ENCODE peak calls at places on chromosomes 13 and 19, in seven cellular contexts. A is hepatocyte, V is brain microvascular endothelial cell, S is lower lobe of right lung, M is progenitor cell of endocrine pancreas, Z is cardiac fibroblast, P is psoas muscle. N is an unnamed sample.

GRCh38 chr19:46388311-46389095 is 24.9 kb downstream of the CCDC8 start:
- DNase-seq in S (peak), Z (no peak), A (peak), M (no peak), V (no peak), P (no peak), N (peak)

GRCh38 chr13:43054803-43055802 is 31.7 kb downstream of the DNAJC15 start:
- DNase-seq in M (peak), V (peak), Z (peak), P (peak), A (peak), S (no peak), N (no peak)

GRCh38 chr19:4534836-4535658 is at the start of gene PLIN5:
- DNase-seq in Z (peak), M (peak), A (peak), S (peak), V (peak), P (peak), N (no peak)

GRCh38 chr19:9727644-9728043 is 40.9 kb downstream of the ZNF846 start:
- DNase-seq in V (no peak), M (no peak), Z (peak), P (no peak), S (no peak), A (no peak), N (no peak)

GRCh38 chr13:32033744-32034143 is 2.2 kb downstream of the FRY start:
- DNase-seq in A (no peak), V (no peak), S (no peak), P (no peak), M (no peak), Z (no peak), N (no peak)

GRCh38 chr19:15479391-15480345 is at the start of gene PGLYRP2:
- DNase-seq in M (no peak), Z (peak), A (no peak), V (no peak), P (peak), S (peak), N (peak)

GRCh38 chr13:43006893-43007631 is 15.0 kb upstream of the EPSTI1 start:
- DNase-seq in M (no peak), V (no peak), Z (peak), S (no peak), P (no peak), A (no peak), N (no peak)

GRCh38 chr13:74316531-74316930 is 182.3 kb upstream of the KLF12 start:
- DNase-seq in A (no peak), V (no peak), M (no peak), S (no peak), Z (no peak), P (no peak), N (no peak)

GRCh38 chr13:39892731-39893293 is 237.3 kb downstream of the COG6 start:
- DNase-seq in S (no peak), Z (peak), M (no peak), P (no peak), V (no peak), A (no peak), N (no peak)

GRCh38 chr19:39160523-39160861 is 34.9 kb downstream of the PAK4 start:
- DNase-seq in V (peak), S (no peak), A (peak), Z (peak), P (no peak), M (no peak), N (no peak)

GRCh38 chr13:44627441-44627840 is 51.3 kb upstream of the TSC22D1 start:
- DNase-seq in P (no peak), V (no peak), A (no peak), Z (no peak), S (no peak), M (no peak), N (no peak)

GRCh38 chr13:95791084-95791722 is 114.3 kb downstream of the DNAJC3 start:
- DNase-seq in S (no peak), P (no peak), M (no peak), Z (no peak), A (no peak), V (no peak), N (no peak)

GRCh38 chr13:44899967-44900366 is 89.3 kb downstream of the NUFIP1 start:
- DNase-seq in Z (no peak), V (no peak), S (no peak), P (no peak), A (no peak), M (no peak), N (no peak)

GRCh38 chr19:43700368-43701015 is 15.4 kb upstream of the IRGC start:
- DNase-seq in V (peak), Z (peak), M (no peak), P (peak), S (peak), A (no peak), N (no peak)

GRCh38 chr13:111970501-111971155 is 96.3 kb upstream of the SOX1 start:
- DNase-seq in M (no peak), S (no peak), A (no peak), V (no peak), P (no peak), Z (no peak), N (no peak)

GRCh38 chr13:75838366-75839017 is 202.4 kb downstream of the LMO7 start:
- DNase-seq in V (no peak), M (no peak), Z (no peak), S (no peak), P (no peak), A (no peak), N (no peak)

GRCh38 chr13:96898212-96898611 is 96.1 kb downstream of the OXGR1 start:
- DNase-seq in Z (peak), S (no peak), P (no peak), V (peak), A (no peak), M (no peak), N (no peak)

GRCh38 chr13:109919715-109920375 is 133.5 kb upstream of the IRS2 start:
- DNase-seq in Z (peak), M (no peak), S (no peak), V (peak), P (no peak), A (no peak), N (no peak)

GRCh38 chr13:29619995-29620394 is 24.5 kb upstream of the SLC7A1 start:
- DNase-seq in Z (no peak), S (no peak), V (no peak), M (no peak), P (no peak), A (no peak), N (no peak)

GRCh38 chr19:1076951-1077350 is 10.0 kb downstream of the ARHGAP45 start:
- DNase-seq in A (no peak), S (peak), V (no peak), P (peak), Z (no peak), M (no peak), N (no peak)

GRCh38 chr19:35446194-35446593 is 1.9 kb upstream of the FFAR2 start:
- DNase-seq in Z (peak), P (no peak), M (no peak), V (no peak), S (no peak), A (no peak), N (no peak)

GRCh38 chr13:75612354-75612753 is 23.8 kb upstream of the LMO7 start:
- DNase-seq in P (no peak), A (no peak), V (no peak), Z (no peak), M (no peak), S (no peak), N (no peak)

GRCh38 chr13:86684402-86684801 is 885.2 kb upstream of the SLITRK6 start:
- DNase-seq in Z (no peak), V (no peak), S (no peak), P (no peak), A (no peak), M (no peak), N (no peak)

DNA sequence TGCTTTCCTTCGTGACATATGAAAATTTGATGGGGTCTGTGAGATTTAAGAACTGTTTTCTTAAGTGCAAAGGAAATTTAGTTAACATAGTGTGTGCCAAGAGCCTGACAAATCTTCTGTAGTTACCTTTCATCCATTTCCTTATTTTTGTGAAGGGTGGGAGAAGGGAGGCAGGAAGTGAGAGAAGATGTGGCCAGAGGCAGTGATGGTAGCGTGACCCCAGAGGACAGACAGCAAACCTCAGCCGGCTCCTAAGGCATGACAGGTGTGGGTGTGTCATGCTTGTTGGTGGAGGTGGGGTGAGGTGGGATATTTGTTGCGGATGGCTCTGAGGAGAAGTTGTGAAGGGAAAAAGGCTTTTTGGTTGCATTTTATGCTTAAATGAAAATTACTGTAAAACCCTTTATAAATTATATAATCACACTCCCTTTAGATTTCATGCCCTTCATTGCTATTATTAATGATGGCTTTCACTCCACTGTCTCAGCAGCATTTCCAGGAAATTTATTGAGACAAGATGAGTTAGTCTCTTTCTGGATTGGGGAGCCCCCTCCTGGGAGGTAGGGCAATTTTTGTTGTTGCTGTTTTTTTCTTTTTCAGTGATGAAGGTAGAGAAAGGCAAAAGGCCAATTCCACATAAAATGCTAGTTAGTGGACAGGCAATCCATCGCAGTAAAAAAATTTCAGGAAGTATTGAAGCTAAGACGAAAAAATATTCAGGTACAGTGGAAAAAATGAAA is 80.0 kb downstream of the TEX26 start:
- DNase-seq in Z (peak), V (peak), P (no peak), S (no peak), A (no peak), M (no peak), N (no peak)
- TF ChIP-seq CTCF in Z (peak), V (peak), P (no peak), S (peak), A (peak), M (peak), N (peak)

GRCh38 chr19:31938675-31939074 is 406.7 kb upstream of the ZNF507 start:
- DNase-seq in P (no peak), A (no peak), V (no peak), M (no peak), S (no peak), Z (no peak), N (no peak)

GRCh38 chr19:31943778-31944177 is 401.6 kb upstream of the ZNF507 start:
- DNase-seq in M (no peak), Z (no peak), A (no peak), P (no peak), S (no peak), V (no peak), N (no peak)

GRCh38 chr19:31943305-31943704 is 402.1 kb upstream of the ZNF507 start:
- DNase-seq in S (no peak), V (no peak), A (no peak), Z (no peak), P (no peak), M (no peak), N (no peak)

DNA sequence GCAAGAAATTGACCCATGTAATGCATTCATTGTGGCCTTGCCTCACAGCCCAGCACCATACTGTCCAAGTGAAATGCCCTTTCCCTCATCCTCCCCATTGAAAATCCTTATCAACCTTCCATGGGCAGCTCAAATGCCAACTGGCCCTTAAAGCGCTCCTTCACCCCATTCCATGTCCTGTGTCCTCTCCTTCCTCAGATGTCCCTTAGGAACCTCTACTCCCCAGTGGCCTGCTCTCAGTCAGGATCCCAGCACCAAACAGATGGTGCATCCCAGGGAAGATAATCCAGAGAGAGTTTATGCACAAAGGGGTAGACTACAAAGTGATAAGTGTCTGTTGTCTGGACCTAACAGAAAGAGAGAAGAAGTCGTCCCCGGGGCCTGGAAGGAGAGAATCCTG is 407.4 kb upstream of the ZNF507 start:
- DNase-seq in P (no peak), Z (no peak), S (no peak), V (no peak), A (no peak), M (no peak), N (no peak)
- TF ChIP-seq CTCF in P (no peak), Z (no peak), S (no peak), V (no peak), A (no peak), M (no peak), N (no peak)

GRCh38 chr13:113845055-113845454 is 18.8 kb downstream of the GAS6 start:
- DNase-seq in Z (no peak), M (no peak), P (peak), S (no peak), A (no peak), V (no peak), N (peak)

GRCh38 chr13:113842336-113843062 is 21.4 kb downstream of the GAS6 start:
- DNase-seq in A (no peak), V (no peak), P (peak), M (no peak), Z (no peak), S (peak), N (peak)

GRCh38 chr13:113845723-113846638 is 17.9 kb downstream of the GAS6 start:
- DNase-seq in A (no peak), S (no peak), V (no peak), P (no peak), Z (no peak), M (no peak), N (peak)

GRCh38 chr13:113843063-113843654 is 20.7 kb downstream of the GAS6 start:
- DNase-seq in Z (no peak), M (no peak), A (no peak), S (peak), V (no peak), P (peak), N (peak)

GRCh38 chr13:113843864-113844556 is 19.9 kb downstream of the GAS6 start:
- DNase-seq in M (no peak), V (no peak), P (peak), Z (no peak), A (no peak), S (peak), N (peak)
- TF ChIP-seq CTCF in M (no peak), V (peak), P (no peak), Z (no peak), A (no peak), S (no peak), N (no peak)

GRCh38 chr19:49812997-49813861 is at the start of gene FUZ:
- DNase-seq in V (peak), Z (peak), A (peak), P (peak), M (peak), S (peak), N (no peak)
- TF ChIP-seq CTCF in V (peak), Z (no peak), A (peak), P (no peak), M (peak), S (peak), N (peak)

GRCh38 chr19:31589109-31589508 is 239.9 kb upstream of the TSHZ3 start:
- DNase-seq in P (no peak), S (no peak), M (no peak), A (no peak), V (no peak), Z (no peak), N (no peak)

GRCh38 chr19:31595521-31595920 is 246.3 kb upstream of the TSHZ3 start:
- DNase-seq in S (no peak), P (no peak), M (no peak), V (no peak), Z (no peak), A (no peak), N (no peak)

GRCh38 chr19:31586282-31586681 is 237.0 kb upstream of the TSHZ3 start:
- DNase-seq in P (no peak), A (no peak), V (no peak), S (no peak), M (no peak), Z (no peak), N (no peak)

GRCh38 chr19:31592456-31592855 is 243.2 kb upstream of the TSHZ3 start:
- DNase-seq in A (no peak), M (no peak), P (no peak), S (no peak), V (no peak), Z (no peak), N (no peak)

DNA sequence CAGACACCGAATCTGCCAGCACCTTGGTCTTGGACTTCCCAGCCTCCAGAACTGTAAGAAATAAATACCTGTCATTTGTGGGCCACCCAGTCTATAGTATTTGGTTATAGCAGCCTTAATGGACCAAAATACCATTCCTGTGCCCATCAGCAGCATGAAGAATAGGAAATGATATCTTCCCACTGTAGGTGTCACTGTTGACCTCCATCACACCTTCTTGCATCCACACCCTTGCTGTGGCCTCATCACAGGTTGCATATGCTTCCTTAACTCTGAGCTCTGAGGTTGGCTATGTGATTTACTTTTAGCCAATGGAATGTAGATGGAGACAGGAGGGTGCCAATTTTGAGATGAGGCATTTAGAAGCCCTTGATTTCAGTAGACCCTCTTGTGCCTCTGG is 242.0 kb upstream of the TSHZ3 start:
- DNase-seq in S (no peak), A (no peak), V (no peak), P (no peak), Z (no peak), M (no peak), N (no peak)
- TF ChIP-seq CTCF in S (no peak), A (no peak), V (no peak), P (no peak), Z (no peak), M (no peak), N (no peak)

GRCh38 chr13:93226065-93226622 is 463 bp upstream of the GPC6 start:
- DNase-seq in A (no peak), Z (no peak), S (no peak), V (peak), M (no peak), P (no peak), N (no peak)

GRCh38 chr13:93226623-93227279 is at the start of gene GPC6:
- DNase-seq in A (peak), S (no peak), M (peak), Z (peak), V (peak), P (no peak), N (no peak)

GRCh38 chr13:93227280-93227905 is 786 bp downstream of the GPC6 start:
- DNase-seq in V (peak), Z (peak), A (peak), M (peak), S (peak), P (peak), N (no peak)

GRCh38 chr13:93230466-93230865 is 3.9 kb downstream of the GPC6 start:
- DNase-seq in S (no peak), V (no peak), A (peak), P (no peak), Z (peak), M (no peak), N (no peak)

DNA sequence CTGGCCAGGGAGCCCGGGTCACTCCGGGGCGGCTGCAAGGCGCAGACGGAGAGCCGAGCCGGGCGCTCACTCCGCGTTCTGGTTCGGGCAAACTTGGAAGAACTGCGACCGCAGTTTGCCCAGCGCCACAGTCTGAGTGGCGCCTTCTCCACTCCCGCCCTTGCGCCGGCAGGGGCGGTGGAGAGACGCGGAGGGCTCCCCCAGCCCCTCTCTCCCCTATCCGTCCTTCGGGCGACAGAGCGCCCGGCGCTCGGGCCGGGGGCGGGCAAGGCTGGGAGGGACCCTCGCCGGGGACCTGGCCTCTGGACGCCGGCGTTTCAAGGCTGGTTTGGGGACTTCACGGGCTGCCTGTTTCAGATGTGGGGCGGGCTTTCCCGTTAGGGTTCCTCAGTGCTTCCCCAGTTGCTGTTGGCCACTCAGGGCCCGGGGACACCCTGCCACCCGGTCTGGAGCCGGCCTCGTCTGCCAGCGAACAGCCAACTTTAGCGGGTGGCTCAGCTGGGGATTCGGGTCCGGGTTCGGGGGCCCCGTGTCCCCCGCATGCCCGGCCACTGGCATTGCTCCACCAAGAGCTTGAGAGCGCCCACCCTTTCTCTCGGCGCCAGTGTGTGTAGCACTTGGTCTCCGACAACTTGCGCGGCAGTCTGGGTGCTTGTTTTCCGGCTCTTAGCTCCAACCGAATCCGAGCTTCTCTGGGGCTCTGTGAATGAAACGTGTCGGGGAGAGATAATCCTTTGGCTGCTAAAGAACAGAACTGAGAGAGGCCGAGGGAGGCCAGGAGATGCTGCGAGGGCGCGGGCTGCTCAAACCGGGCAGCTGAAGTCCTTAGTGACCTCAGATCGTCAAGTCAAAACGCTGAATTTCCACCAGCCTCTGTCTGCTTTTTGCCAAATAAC is 1.5 kb downstream of the GPC6 start:
- DNase-seq in S (peak), P (peak), Z (peak), A (peak), M (peak), V (peak), N (no peak)
- TF ChIP-seq CTCF in S (no peak), P (peak), Z (peak), A (peak), M (peak), V (peak), N (peak)

GRCh38 chr19:3275583-3276340 is 51.3 kb downstream of the CELF5 start:
- DNase-seq in P (peak), V (peak), Z (peak), M (peak), S (peak), A (peak), N (no peak)
- TF ChIP-seq CTCF in P (no peak), V (no peak), Z (no peak), M (peak), S (peak), A (no peak), N (peak)

GRCh38 chr19:29887498-29887897 is 54.5 kb upstream of the URI1 start:
- DNase-seq in V (no peak), A (peak), S (no peak), P (no peak), M (no peak), Z (peak), N (peak)
- TF ChIP-seq CTCF in V (no peak), A (no peak), S (no peak), P (peak), M (no peak), Z (no peak), N (no peak)

N was measured in chondrocyte.